ENCODE peak calls at places on chromosome 5, in eight cellular contexts. X is uterus; N is CD4-positive, alpha-beta T cell; J is esophagus squamous epithelium; G is gastrocnemius medialis; K is astrocyte of the spinal cord; Y is GM20000; P is natural killer cell. L is an unnamed sample.

GRCh38 chr5:172736524-172737135 is 34.4 kb downstream of the DUSP1 start:
- DNase-seq in J (no peak), K (no peak), P (no peak), N (no peak), X (no peak), Y (no peak), G (no peak), L (no peak)

GRCh38 chr5:96734871-96735325 is 72.7 kb downstream of the CAST start:
- DNase-seq in N (no peak), G (no peak), K (peak; percentile 23), P (no peak), Y (no peak), X (no peak), J (no peak), L (no peak)

GRCh38 chr5:41755705-41756104 is 114.5 kb downstream of the OXCT1 start:
- DNase-seq in K (no peak), N (no peak), G (no peak), Y (no peak), P (no peak), X (no peak), J (no peak), L (no peak)

GRCh38 chr5:14954620-14955343 is 83.2 kb upstream of the ANKH start:
- DNase-seq in X (no peak), K (no peak), G (no peak), Y (no peak), N (no peak), P (no peak), J (no peak), L (no peak)

GRCh38 chr5:34919077-34919476 is 3.6 kb downstream of the BRIX1 start:
- DNase-seq in G (no peak), N (no peak), Y (no peak), K (no peak), X (no peak), J (no peak), P (no peak), L (no peak)

GRCh38 chr5:168125445-168126199 is 165.8 kb upstream of the WWC1 start:
- DNase-seq in N (no peak), X (no peak), P (no peak), Y (no peak), G (no peak), J (no peak), K (no peak), L (no peak)

GRCh38 chr5:179280095-179280490 is 65.2 kb downstream of the ADAMTS2 start:
- DNase-seq in G (no peak), P (no peak), Y (no peak), N (no peak), J (no peak), X (no peak), K (no peak), L (no peak)

GRCh38 chr5:149860801-149861322 is 83.7 kb downstream of the PDE6A start:
- DNase-seq in N (no peak), Y (peak; percentile 68), J (no peak), P (no peak), X (no peak), K (peak; percentile 37), G (no peak), L (no peak)

GRCh38 chr5:123755587-123756324 is 243.8 kb downstream of the CSNK1G3 start:
- DNase-seq in K (peak; percentile 56), J (no peak), N (no peak), X (no peak), G (no peak), P (no peak), Y (no peak), L (no peak)

GRCh38 chr5:102324714-102325113 is 28.6 kb upstream of the SLCO4C1 start:
- DNase-seq in K (no peak), G (no peak), J (no peak), P (no peak), N (no peak), X (no peak), Y (no peak), L (no peak)

GRCh38 chr5:99104538-99105132 is 175.8 kb upstream of the CHD1 start:
- DNase-seq in Y (peak; percentile 12), N (no peak), G (no peak), J (no peak), X (no peak), K (peak; percentile 53), P (no peak), L (no peak)

GRCh38 chr5:31967461-31967860 is 206.7 kb downstream of the GOLPH3 start:
- DNase-seq in P (no peak), X (no peak), J (no peak), N (no peak), K (no peak), G (no peak), Y (no peak), L (no peak)

GRCh38 chr5:163504091-163504931 is 1.1 kb upstream of the MAT2B start:
- DNase-seq in G (peak; percentile 52), P (peak; percentile 36), X (peak; percentile 27), N (peak; percentile 11), J (no peak), K (peak; percentile 78), Y (no peak), L (peak; percentile 22)

GRCh38 chr5:113246371-113246870 is 188.4 kb downstream of the TSSK1B start:
- DNase-seq in K (peak; percentile 22), X (peak; percentile 41), N (no peak), P (no peak), G (no peak), J (no peak), Y (no peak), L (no peak)

GRCh38 chr5:40033411-40033810 is 608.6 kb upstream of the DAB2 start:
- DNase-seq in X (no peak), K (no peak), Y (no peak), J (no peak), N (peak; percentile 2), G (no peak), P (no peak), L (peak; percentile 31)

GRCh38 chr5:126074538-126074937 is 348.7 kb upstream of the GRAMD2B start:
- DNase-seq in J (no peak), X (no peak), P (no peak), Y (no peak), G (no peak), K (no peak), N (no peak), L (no peak)

GRCh38 chr5:146564036-146564762 is 48.2 kb upstream of the GPR151 start:
- DNase-seq in J (no peak), N (no peak), P (no peak), X (no peak), Y (no peak), G (no peak), K (no peak), L (no peak)

GRCh38 chr5:136062563-136063274 is 33.9 kb downstream of the TGFBI start:
- DNase-seq in N (no peak), J (no peak), P (no peak), G (no peak), Y (no peak), X (no peak), K (no peak), L (no peak)
- TF ChIP-seq CTCF in N (no peak), J (peak; percentile 50), P (no peak), G (peak; percentile 49), Y (no peak), X (peak; percentile 24), K (peak; percentile 26), L (no peak)

GRCh38 chr5:111142932-111143331 is 50.8 kb downstream of the WDR36 start:
- DNase-seq in G (no peak), J (no peak), X (no peak), N (no peak), P (no peak), Y (no peak), K (no peak), L (no peak)
- TF ChIP-seq CTCF in G (no peak), J (no peak), X (no peak), N (no peak), P (no peak), Y (peak; percentile 4), K (no peak), L (no peak)

GRCh38 chr5:134905246-134905996 is 490 bp downstream of the PCBD2 start:
- DNase-seq in N (peak; percentile 53), K (peak; percentile 81), Y (peak; percentile 66), P (peak; percentile 55), J (no peak), X (peak; percentile 18), G (peak; percentile 70), L (no peak)
- TF ChIP-seq CTCF in N (peak; percentile 81), K (peak; percentile 60), Y (peak; percentile 32), P (peak; percentile 91), J (peak; percentile 81), X (peak; percentile 73), G (peak; percentile 76), L (peak; percentile 18)

GRCh38 chr5:78964889-78965288 is 20.2 kb downstream of the ARSB start:
- DNase-seq in N (no peak), X (no peak), Y (peak; percentile 32), G (no peak), K (peak; percentile 81), P (no peak), J (no peak), L (no peak)
- TF ChIP-seq CTCF in N (no peak), X (peak; percentile 50), Y (peak; percentile 6), G (peak; percentile 41), K (peak; percentile 46), P (no peak), J (peak; percentile 32), L (no peak)

GRCh38 chr5:156824241-156824640 is 25.9 kb upstream of the PPP1R2B start:
- DNase-seq in Y (no peak), J (no peak), G (no peak), P (no peak), N (no peak), X (no peak), K (no peak), L (no peak)
- TF ChIP-seq CTCF in Y (no peak), J (no peak), G (no peak), P (no peak), N (no peak), X (no peak), K (no peak), L (no peak)